ENCODE peak calls at places on chromosomes 2 and 18, in five cellular contexts. Y is transverse colon, F is aorta, O is cardiac muscle cell, S is K562. P is an unnamed sample.

GRCh38 chr2:239827511-239827865 is 197.7 kb downstream of the NDUFA10 start:
- DNase-seq in Y (no peak), O (no peak), S (no peak), F (peak; percentile 18), P (no peak)

GRCh38 chr18:46426311-46427047 is 230.5 kb downstream of the LOXHD1 start:
- DNase-seq in O (no peak), F (no peak), S (no peak), Y (no peak), P (no peak)

GRCh38 chr2:62547849-62548248 is 41.9 kb upstream of the TMEM17 start:
- DNase-seq in O (no peak), Y (no peak), S (no peak), F (no peak), P (no peak)

GRCh38 chr2:40158781-40159180 is 293.1 kb downstream of the SLC8A1 start:
- DNase-seq in O (no peak), S (no peak), Y (no peak), F (no peak), P (no peak)

GRCh38 chr18:644395-645004 is 13.0 kb upstream of the TYMS start:
- DNase-seq in Y (no peak), S (no peak), O (no peak), F (no peak), P (no peak)

GRCh38 chr2:29317077-29317517 is 201.9 kb downstream of the CLIP4 start:
- DNase-seq in S (no peak), O (peak; percentile 76), F (no peak), Y (peak; percentile 10), P (no peak)

GRCh38 chr18:58928401-58928800 is 63.7 kb downstream of the ZNF532 start:
- DNase-seq in F (no peak), S (no peak), Y (no peak), O (no peak), P (no peak)

GRCh38 chr18:22387787-22388186 is 29.9 kb downstream of the CTAGE1 start:
- DNase-seq in Y (no peak), S (no peak), F (no peak), O (no peak), P (no peak)

DNA sequence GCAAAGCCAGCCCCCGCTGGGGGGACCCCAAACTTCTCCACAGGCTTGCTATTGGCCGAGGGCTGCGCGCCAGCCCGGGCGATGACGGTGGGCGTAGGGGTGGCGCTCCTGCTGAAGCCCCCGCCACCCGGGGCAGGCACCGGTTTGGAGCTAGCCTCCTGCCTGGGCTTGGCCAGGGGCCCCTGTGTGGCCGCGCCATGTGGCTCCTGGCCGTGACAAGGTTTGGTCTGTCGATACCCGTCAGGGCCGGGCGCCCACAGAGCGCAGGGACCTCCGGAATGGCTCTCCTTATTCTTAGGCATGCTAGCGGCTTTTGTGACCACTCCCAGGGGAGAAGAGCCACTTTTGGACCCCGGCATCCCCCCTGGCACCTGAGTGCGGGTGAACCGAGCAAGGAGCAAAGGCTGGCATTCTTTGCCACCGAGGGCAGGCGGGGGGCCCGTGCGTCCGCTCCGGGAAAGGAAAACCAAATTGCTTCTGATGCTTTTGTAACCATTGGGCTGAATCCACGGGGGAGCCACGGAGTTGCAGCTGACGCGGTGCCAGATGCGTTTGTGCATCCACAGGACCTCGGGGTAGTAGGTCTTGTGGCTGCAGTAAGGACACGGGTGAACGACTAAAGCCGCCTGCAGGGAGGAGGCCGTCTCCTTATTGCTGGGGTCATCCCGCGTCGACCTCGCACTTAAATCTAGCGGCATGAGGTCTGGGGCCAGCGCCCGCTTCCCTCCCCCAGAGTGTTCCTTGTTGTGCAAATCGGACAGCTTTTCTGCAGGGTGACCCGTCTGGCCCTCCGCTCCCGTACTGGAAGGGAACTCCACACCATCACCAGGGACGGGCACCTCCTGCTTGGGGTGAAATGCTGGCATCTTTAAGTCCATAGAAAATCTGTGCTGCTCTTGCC is 115.6 kb downstream of the ZNF516 start:
- DNase-seq in F (no peak), Y (no peak), O (no peak), S (no peak), P (no peak)
- H3K4me1 ChIP-seq in F (no peaks in the 10 kb centered on the region), Y (no peaks in the 10 kb centered on the region), O (no peaks in the 10 kb centered on the region), S (no peaks in the 10 kb centered on the region), P (peaks cover 8% of the 10 kb centered on the region)

GRCh38 chr2:26172866-26173595 is at the start of gene GAREM2:
- DNase-seq in O (no peak), F (no peak), S (no peak), Y (no peak), P (no peak)
- H3K27me3 ChIP-seq in O (peaks cover 46% of the 10 kb centered on the region), F (no peaks in the 10 kb centered on the region), S (no peaks in the 10 kb centered on the region), Y (peaks cover 45% of the 10 kb centered on the region), P (peaks cover 6% of the 10 kb centered on the region)

GRCh38 chr2:19351914-19352697 is 6.3 kb downstream of the OSR1 start:
- DNase-seq in F (no peak), Y (no peak), S (no peak), O (no peak), P (no peak)
- H3K4me3 ChIP-seq in F (no peak overlapping the region), Y (no peak overlapping the region), S (no peak overlapping the region), O (no peak overlapping the region), P (no peak overlapping the region)

GRCh38 chr2:10052216-10052615 is 8.9 kb downstream of the KLF11 start:
- DNase-seq in O (no peak), F (peak; percentile 24), Y (no peak), S (no peak), P (no peak)
- H3K4me1 ChIP-seq in O (peaks cover 8% of the 10 kb centered on the region), F (no peaks in the 10 kb centered on the region), Y (peaks cover 11% of the 10 kb centered on the region), S (peaks cover 4% of the 10 kb centered on the region), P (peaks cover 7% of the 10 kb centered on the region)

DNA sequence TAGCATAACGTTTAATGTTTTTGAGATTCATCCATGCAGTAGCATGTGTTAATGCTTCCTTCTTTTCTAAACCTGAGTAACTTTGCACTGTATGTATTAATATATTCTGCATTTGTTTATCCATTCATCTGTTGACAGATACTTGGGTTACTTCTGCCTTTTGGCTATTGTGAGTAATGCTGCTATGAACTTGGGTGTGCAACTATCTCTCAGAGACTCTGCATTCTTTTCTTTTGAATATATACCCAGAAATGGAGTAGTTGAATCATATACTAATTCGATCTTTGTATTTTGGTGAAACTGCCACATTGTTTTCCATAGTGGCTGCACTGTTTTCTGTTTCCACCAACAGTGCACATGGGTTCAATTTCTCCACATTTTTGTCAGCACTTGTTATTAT is 128.3 kb downstream of the SH3BP4 start:
- DNase-seq in S (no peak), Y (no peak), F (no peak), O (no peak), P (no peak)
- H3K27me3 ChIP-seq in S (no peaks in the 10 kb centered on the region), Y (no peaks in the 10 kb centered on the region), F (no peaks in the 10 kb centered on the region), O (no peaks in the 10 kb centered on the region), P (no peaks in the 10 kb centered on the region)

DNA sequence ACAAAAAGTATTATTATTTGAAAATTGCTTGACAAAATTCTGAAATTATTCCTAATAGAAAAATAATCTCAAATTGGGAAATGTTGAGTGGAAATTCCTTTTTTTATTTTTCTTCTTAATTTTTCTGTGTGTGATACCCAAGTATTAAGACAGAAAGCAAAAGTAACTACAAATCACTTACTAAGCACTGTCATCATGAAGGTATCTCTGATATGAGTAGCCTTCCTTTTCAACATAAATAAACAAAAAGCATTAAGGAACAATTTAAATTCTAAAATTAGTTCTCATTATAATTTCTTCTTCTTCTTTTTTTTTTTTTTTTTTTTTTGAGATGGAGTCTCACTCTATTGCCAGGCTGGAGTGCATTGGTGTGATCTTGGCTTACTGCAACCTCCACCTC is 174.2 kb upstream of the RBMS1 start:
- DNase-seq in S (no peak), Y (no peak), O (no peak), F (no peak), P (no peak)
- H3K4me3 ChIP-seq in S (no peak overlapping the region), Y (no peak overlapping the region), O (no peak overlapping the region), F (no peak overlapping the region), P (no peak overlapping the region)

GRCh38 chr18:70293166-70293565 is 4.3 kb downstream of the SOCS6 start:
- DNase-seq in F (no peak), O (no peak), Y (peak; percentile 51), S (peak; percentile 56), P (no peak)
- H3K4me1 ChIP-seq in F (no peaks in the 10 kb centered on the region), O (peaks cover 51% of the 10 kb centered on the region), Y (peaks cover 55% of the 10 kb centered on the region), S (peaks cover 33% of the 10 kb centered on the region), P (peaks cover 15% of the 10 kb centered on the region)

GRCh38 chr2:120376101-120376500 is 30.2 kb downstream of the INHBB start:
- DNase-seq in O (no peak), S (no peak), F (peak; percentile 12), Y (no peak), P (no peak)
- H3K27me3 ChIP-seq in O (peaks cover 34% of the 10 kb centered on the region), S (peaks cover 2% of the 10 kb centered on the region), F (no peaks in the 10 kb centered on the region), Y (peaks cover 10% of the 10 kb centered on the region), P (no peaks in the 10 kb centered on the region)

GRCh38 chr18:3593381-3593903 is 143.5 kb downstream of the TGIF1 start:
- DNase-seq in Y (no peak), O (peak; percentile 81), F (peak; percentile 61), S (peak; percentile 77), P (no peak)
- H3K4me3 ChIP-seq in Y (peak overlapping the region; percentile 35), O (peak overlapping the region; percentile 49), F (peak overlapping the region; percentile 44), S (peak overlapping the region; percentile 42), P (no peak overlapping the region)

GRCh38 chr2:191656389-191656788 is 21.5 kb upstream of the NABP1 start:
- DNase-seq in Y (no peak), S (no peak), F (no peak), O (peak; percentile 92), P (no peak)
- H3K4me1 ChIP-seq in Y (no peaks in the 10 kb centered on the region), S (no peaks in the 10 kb centered on the region), F (no peaks in the 10 kb centered on the region), O (no peaks in the 10 kb centered on the region), P (no peaks in the 10 kb centered on the region)

P was measured in lung.